ENCODE peak calls at places on chromosomes 11 and 22, in six cellular contexts. One of them, this sample, is unnamed.

GRCh38 chr22:37929390-37929789 is 23.3 kb downstream of the MICALL1 start:
- DNase-seq in AG09309: no peak
- DNase-seq in mesendoderm: no peak
- DNase-seq in tibial nerve: no peak
- DNase-seq in kidney: no peak
- DNase-seq in body of pancreas: peak
- DNase-seq in this sample: no peak

GRCh38 chr11:69308531-69308930 is 14.6 kb downstream of the MYEOV start:
- DNase-seq in AG09309: no peak
- DNase-seq in mesendoderm: no peak
- DNase-seq in tibial nerve: no peak
- DNase-seq in kidney: no peak
- DNase-seq in body of pancreas: no peak
- DNase-seq in this sample: no peak

GRCh38 chr11:118820412-118821357 is 29.7 kb upstream of the DDX6 start:
- DNase-seq in AG09309: peak
- DNase-seq in mesendoderm: peak
- DNase-seq in tibial nerve: peak
- DNase-seq in kidney: peak
- DNase-seq in body of pancreas: peak
- DNase-seq in this sample: no peak

GRCh38 chr11:112773256-112773655 is 188.0 kb upstream of the NCAM1 start:
- DNase-seq in AG09309: no peak
- DNase-seq in mesendoderm: no peak
- DNase-seq in tibial nerve: no peak
- DNase-seq in kidney: no peak
- DNase-seq in body of pancreas: no peak
- DNase-seq in this sample: no peak

GRCh38 chr11:29801561-29801960 is 215.3 kb downstream of the KCNA4 start:
- DNase-seq in AG09309: no peak
- DNase-seq in mesendoderm: no peak
- DNase-seq in tibial nerve: no peak
- DNase-seq in kidney: no peak
- DNase-seq in body of pancreas: no peak
- DNase-seq in this sample: no peak

GRCh38 chr11:116865696-116866095 is 28.3 kb upstream of the APOA1 start:
- DNase-seq in AG09309: peak
- DNase-seq in mesendoderm: no peak
- DNase-seq in tibial nerve: no peak
- DNase-seq in kidney: no peak
- DNase-seq in body of pancreas: no peak
- DNase-seq in this sample: no peak

GRCh38 chr11:106395716-106396349 is 318.4 kb downstream of the AASDHPPT start:
- DNase-seq in AG09309: no peak
- DNase-seq in mesendoderm: peak
- DNase-seq in tibial nerve: no peak
- DNase-seq in kidney: no peak
- DNase-seq in body of pancreas: no peak
- DNase-seq in this sample: no peak

GRCh38 chr11:5288108-5288911 is 13.4 kb downstream of the OR51B4 start:
- DNase-seq in AG09309: no peak
- DNase-seq in mesendoderm: peak
- DNase-seq in tibial nerve: no peak
- DNase-seq in kidney: no peak
- DNase-seq in body of pancreas: no peak
- DNase-seq in this sample: no peak

GRCh38 chr11:73995247-73995646 is 12.6 kb upstream of the UCP2 start:
- DNase-seq in AG09309: no peak
- DNase-seq in mesendoderm: peak
- DNase-seq in tibial nerve: no peak
- DNase-seq in kidney: no peak
- DNase-seq in body of pancreas: no peak
- DNase-seq in this sample: no peak

GRCh38 chr11:8810331-8811301 is 100.4 kb upstream of the AKIP1 start:
- DNase-seq in AG09309: peak
- DNase-seq in mesendoderm: peak
- DNase-seq in tibial nerve: peak
- DNase-seq in kidney: peak
- DNase-seq in body of pancreas: peak
- DNase-seq in this sample: no peak

GRCh38 chr22:32444068-32444467 is 20.2 kb downstream of the BPIFC start:
- DNase-seq in AG09309: no peak
- DNase-seq in mesendoderm: peak
- DNase-seq in tibial nerve: no peak
- DNase-seq in kidney: no peak
- DNase-seq in body of pancreas: no peak
- DNase-seq in this sample: peak

GRCh38 chr22:26471522-26471921 is 12.1 kb downstream of the HPS4 start:
- DNase-seq in AG09309: no peak
- DNase-seq in mesendoderm: peak
- DNase-seq in tibial nerve: no peak
- DNase-seq in kidney: no peak
- DNase-seq in body of pancreas: no peak
- DNase-seq in this sample: no peak

GRCh38 chr11:117979481-117980211 is 6.5 kb upstream of the IL10RA start:
- DNase-seq in AG09309: no peak
- DNase-seq in mesendoderm: no peak
- DNase-seq in tibial nerve: no peak
- DNase-seq in kidney: no peak
- DNase-seq in body of pancreas: no peak
- DNase-seq in this sample: no peak

GRCh38 chr22:18119409-18120110 is 9.0 kb downstream of the TUBA8 start:
- DNase-seq in AG09309: no peak
- DNase-seq in mesendoderm: no peak
- DNase-seq in tibial nerve: no peak
- DNase-seq in kidney: no peak
- DNase-seq in body of pancreas: no peak
- DNase-seq in this sample: no peak

GRCh38 chr11:133501643-133502535 is 30.4 kb downstream of the OPCML start:
- DNase-seq in AG09309: no peak
- DNase-seq in mesendoderm: peak
- DNase-seq in tibial nerve: no peak
- DNase-seq in kidney: no peak
- DNase-seq in body of pancreas: peak
- DNase-seq in this sample: no peak

GRCh38 chr22:37100589-37101127 is 8.9 kb downstream of the TMPRSS6 start:
- DNase-seq in AG09309: no peak
- DNase-seq in mesendoderm: no peak
- DNase-seq in tibial nerve: no peak
- DNase-seq in kidney: no peak
- DNase-seq in body of pancreas: no peak
- DNase-seq in this sample: no peak

GRCh38 chr11:3631331-3631730 is 10.5 kb downstream of the ART5 start:
- DNase-seq in AG09309: no peak
- DNase-seq in mesendoderm: no peak
- DNase-seq in tibial nerve: no peak
- DNase-seq in kidney: no peak
- DNase-seq in body of pancreas: no peak
- DNase-seq in this sample: no peak

GRCh38 chr11:8258289-8258688 is 5.4 kb downstream of the LMO1 start:
- DNase-seq in AG09309: no peak
- DNase-seq in mesendoderm: no peak
- DNase-seq in tibial nerve: no peak
- DNase-seq in kidney: peak
- DNase-seq in body of pancreas: no peak
- DNase-seq in this sample: no peak

GRCh38 chr11:131688056-131688693 is 317.8 kb downstream of the NTM start:
- DNase-seq in AG09309: no peak
- DNase-seq in mesendoderm: peak
- DNase-seq in tibial nerve: peak
- DNase-seq in kidney: peak
- DNase-seq in body of pancreas: peak
- DNase-seq in this sample: peak
- H3K4me3 ChIP-seq in AG09309: peak
- H3K4me3 ChIP-seq in mesendoderm: no peak
- H3K4me3 ChIP-seq in tibial nerve: no peak
- H3K4me3 ChIP-seq in kidney: peak
- H3K4me3 ChIP-seq in body of pancreas: no peak
- H3K4me3 ChIP-seq in this sample: no peak

GRCh38 chr22:35637943-35638342 is 10.3 kb upstream of the APOL6 start:
- DNase-seq in AG09309: no peak
- DNase-seq in mesendoderm: no peak
- DNase-seq in tibial nerve: no peak
- DNase-seq in kidney: no peak
- DNase-seq in body of pancreas: no peak
- DNase-seq in this sample: no peak
- H3K4me3 ChIP-seq in AG09309: no peak
- H3K4me3 ChIP-seq in mesendoderm: no peak
- H3K4me3 ChIP-seq in tibial nerve: no peak
- H3K4me3 ChIP-seq in kidney: no peak
- H3K4me3 ChIP-seq in body of pancreas: no peak
- H3K4me3 ChIP-seq in this sample: no peak

GRCh38 chr22:44333847-44334635 is 21.3 kb upstream of the SHISAL1 start:
- DNase-seq in AG09309: no peak
- DNase-seq in mesendoderm: no peak
- DNase-seq in tibial nerve: no peak
- DNase-seq in kidney: no peak
- DNase-seq in body of pancreas: no peak
- DNase-seq in this sample: no peak

GRCh38 chr22:44332946-44333345 is 20.2 kb upstream of the SHISAL1 start:
- DNase-seq in AG09309: no peak
- DNase-seq in mesendoderm: no peak
- DNase-seq in tibial nerve: no peak
- DNase-seq in kidney: no peak
- DNase-seq in body of pancreas: no peak
- DNase-seq in this sample: no peak

GRCh38 chr22:44330188-44330726 is 17.5 kb upstream of the SHISAL1 start:
- DNase-seq in AG09309: no peak
- DNase-seq in mesendoderm: no peak
- DNase-seq in tibial nerve: no peak
- DNase-seq in kidney: no peak
- DNase-seq in body of pancreas: no peak
- DNase-seq in this sample: no peak

GRCh38 chr22:44330727-44331660 is 18.2 kb upstream of the SHISAL1 start:
- DNase-seq in AG09309: no peak
- DNase-seq in mesendoderm: no peak
- DNase-seq in tibial nerve: no peak
- DNase-seq in kidney: no peak
- DNase-seq in body of pancreas: no peak
- DNase-seq in this sample: no peak

DNA sequence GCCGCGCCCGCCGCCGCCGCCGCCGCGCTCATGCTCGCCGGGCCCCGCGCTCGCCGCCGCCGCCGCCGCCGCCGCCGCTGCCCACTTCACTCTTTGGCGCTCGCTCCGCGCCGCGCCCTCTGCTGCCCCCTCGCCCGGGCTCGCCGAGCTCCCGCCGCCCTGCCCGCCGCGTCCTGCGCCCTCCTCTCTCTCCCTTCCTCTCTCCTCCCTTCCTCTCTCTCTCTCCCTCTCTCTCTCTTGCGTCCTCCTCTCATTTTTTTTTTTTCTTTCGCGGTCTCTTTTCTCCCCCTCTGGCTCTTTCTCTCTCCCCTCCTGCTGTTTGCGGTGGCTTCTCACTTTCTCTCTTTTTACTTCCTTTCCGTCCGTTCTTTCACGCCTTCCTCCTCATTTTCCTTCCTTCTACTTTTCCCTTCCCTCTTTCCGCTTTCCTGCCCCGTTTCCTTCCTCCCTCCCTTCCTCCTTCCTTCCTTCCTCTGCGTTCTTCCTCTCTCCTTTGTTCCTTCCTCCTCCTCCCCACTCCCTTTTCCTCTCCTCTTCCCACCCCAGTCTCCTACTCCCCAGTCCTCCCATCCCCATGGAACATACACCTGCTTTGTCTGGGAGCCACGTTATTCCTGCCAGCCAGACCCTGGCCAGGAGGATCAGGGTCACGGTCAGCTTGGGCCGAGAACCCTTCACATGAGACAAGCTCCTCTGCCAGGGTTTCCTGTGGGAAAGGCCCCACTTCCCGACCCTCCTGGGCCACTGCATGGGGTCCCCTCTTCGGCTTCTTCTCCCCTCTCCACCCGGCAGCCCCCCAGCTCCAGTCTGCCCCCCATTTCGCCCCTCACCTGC is 19.3 kb upstream of the SHISAL1 start:
- DNase-seq in AG09309: no peak
- DNase-seq in mesendoderm: peak
- DNase-seq in tibial nerve: no peak
- DNase-seq in kidney: no peak
- DNase-seq in body of pancreas: peak
- DNase-seq in this sample: no peak
- H3K4me3 ChIP-seq in AG09309: peak
- H3K4me3 ChIP-seq in mesendoderm: no peak
- H3K4me3 ChIP-seq in tibial nerve: no peak
- H3K4me3 ChIP-seq in kidney: no peak
- H3K4me3 ChIP-seq in body of pancreas: no peak
- H3K4me3 ChIP-seq in this sample: peak

DNA sequence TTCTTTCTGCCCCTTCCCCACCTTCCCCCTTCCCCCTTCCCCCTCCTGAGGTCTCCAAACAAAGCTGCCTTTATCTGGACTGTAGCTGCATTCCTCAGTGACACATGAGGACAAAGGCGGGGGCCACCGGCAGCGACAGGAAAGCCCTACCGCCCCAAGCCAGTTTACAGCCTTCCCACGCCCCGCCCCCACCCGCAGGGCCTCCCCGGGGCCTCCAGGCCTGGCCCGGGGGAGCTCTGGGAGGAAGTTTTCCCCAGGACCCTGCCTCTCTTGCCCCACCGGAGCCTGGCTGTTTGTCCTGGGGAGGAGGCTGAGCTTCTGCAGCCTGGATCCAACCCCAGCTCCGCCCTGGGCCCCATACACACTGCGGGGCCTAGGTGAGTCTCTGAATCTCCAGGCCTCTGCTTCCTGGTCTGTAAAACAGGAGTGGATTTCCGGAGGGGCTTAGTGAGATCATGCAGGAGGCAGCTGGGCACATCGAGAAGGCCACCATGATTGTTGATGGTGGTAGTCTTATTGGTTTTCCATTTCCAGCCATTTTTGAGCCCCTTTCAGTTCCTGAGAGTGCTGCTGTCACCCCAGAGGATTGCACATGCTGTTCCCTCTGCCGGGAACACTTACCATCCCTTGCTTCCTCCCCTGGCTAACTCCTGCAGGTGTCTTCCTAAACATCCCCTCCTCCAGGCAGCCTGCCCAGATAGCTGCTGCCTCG is 130.7 kb downstream of the MN1 start:
- DNase-seq in AG09309: no peak
- DNase-seq in mesendoderm: peak
- DNase-seq in tibial nerve: no peak
- DNase-seq in kidney: no peak
- DNase-seq in body of pancreas: peak
- DNase-seq in this sample: peak
- H3K4me3 ChIP-seq in AG09309: no peak
- H3K4me3 ChIP-seq in mesendoderm: no peak
- H3K4me3 ChIP-seq in tibial nerve: no peak
- H3K4me3 ChIP-seq in kidney: no peak
- H3K4me3 ChIP-seq in body of pancreas: no peak
- H3K4me3 ChIP-seq in this sample: peak

GRCh38 chr22:42699281-42699681 is 21.4 kb downstream of the A4GALT start:
- DNase-seq in AG09309: no peak
- DNase-seq in mesendoderm: no peak
- DNase-seq in tibial nerve: no peak
- DNase-seq in kidney: peak
- DNase-seq in body of pancreas: no peak
- DNase-seq in this sample: no peak
- H3K4me3 ChIP-seq in AG09309: no peak
- H3K4me3 ChIP-seq in mesendoderm: no peak
- H3K4me3 ChIP-seq in tibial nerve: no peak
- H3K4me3 ChIP-seq in kidney: no peak
- H3K4me3 ChIP-seq in body of pancreas: no peak
- H3K4me3 ChIP-seq in this sample: no peak

This sample was measured in HAP-1.